ENCODE peak calls at places on chromosomes 7 and 10, in nine cellular contexts. A is stomach, O is suprapubic skin, M is K562, X is SK-N-SH, U is sigmoid colon, N is HepG2, P is GM12878, S is transverse colon. B is an unnamed sample. For H3K36me3, the result is how much of the 10 kb centered on the place peaks cover.

GRCh38 chr10:36345770-36346169 is 703.7 kb upstream of the FZD8 start:
- DNase-seq in M (no peak), N (no peak), X (no peak), P (no peak), A (no peak), U (no peak), S (no peak), O (no peak), B (no peak)

GRCh38 chr10:96832721-96833219 is 672 bp downstream of the LCOR start:
- DNase-seq in P (no peak), S (peak), N (peak), O (peak), A (peak), U (peak), M (no peak), X (peak), B (peak)

GRCh38 chr7:103887853-103888602 is 101.4 kb downstream of the RELN start:
- DNase-seq in M (peak), X (no peak), A (no peak), S (no peak), N (peak), P (no peak), U (no peak), O (no peak), B (no peak)

GRCh38 chr7:67589178-67589577 is 592.5 kb downstream of the TYW1 start:
- DNase-seq in U (no peak), A (no peak), N (no peak), M (no peak), S (no peak), X (no peak), P (no peak), O (no peak), B (no peak)

GRCh38 chr7:132575336-132575986 is 809 bp downstream of the PLXNA4 start:
- DNase-seq in P (no peak), X (peak), U (peak), A (no peak), N (no peak), O (no peak), S (peak), M (no peak), B (peak)

GRCh38 chr10:30059209-30060107 is at the start of gene JCAD:
- DNase-seq in P (no peak), M (peak), X (peak), N (no peak), U (peak), A (peak), S (peak), O (peak), B (peak)

GRCh38 chr10:111360260-111360925 is 283.6 kb downstream of the ADRA2A start:
- DNase-seq in N (peak), M (no peak), P (peak), O (no peak), A (peak), X (peak), S (peak), U (no peak), B (peak)

GRCh38 chr10:80462277-80462985 is 8.3 kb downstream of the TSPAN14 start:
- DNase-seq in P (no peak), M (no peak), U (peak), X (no peak), S (no peak), O (no peak), A (no peak), N (no peak), B (peak)

GRCh38 chr10:16887565-16887964 is 70.3 kb upstream of the RSU1 start:
- DNase-seq in A (no peak), U (no peak), S (no peak), O (no peak), M (no peak), N (no peak), X (peak), P (no peak), B (no peak)

GRCh38 chr7:74027683-74028320 is at the start of gene ELN:
- DNase-seq in X (peak), U (peak), N (no peak), M (no peak), O (peak), A (peak), P (no peak), S (peak), B (peak)

GRCh38 chr10:6795571-6795970 is 215.5 kb upstream of the PRKCQ start:
- DNase-seq in A (no peak), X (no peak), O (no peak), N (no peak), U (no peak), S (no peak), M (no peak), P (no peak), B (no peak)

GRCh38 chr7:151079199-151079910 is 1.3 kb downstream of the FASTK start:
- DNase-seq in X (no peak), M (no peak), P (no peak), U (no peak), N (no peak), O (peak), A (no peak), S (no peak), B (peak)

GRCh38 chr7:77702451-77703219 is 6.4 kb downstream of the RSBN1L start:
- DNase-seq in U (no peak), M (no peak), A (no peak), P (no peak), S (no peak), X (no peak), O (no peak), N (no peak), B (no peak)

GRCh38 chr7:27689045-27689877 is 26.6 kb upstream of the HIBADH start:
- DNase-seq in A (no peak), M (no peak), X (peak), S (peak), N (peak), U (no peak), P (no peak), O (no peak), B (no peak)

GRCh38 chr10:77827383-77827782 is 99.2 kb downstream of the DLG5 start:
- DNase-seq in X (no peak), M (no peak), O (no peak), A (no peak), S (no peak), N (no peak), U (no peak), P (no peak), B (no peak)

GRCh38 chr10:77825965-77826364 is 100.6 kb downstream of the DLG5 start:
- DNase-seq in N (no peak), S (no peak), O (no peak), M (no peak), P (no peak), A (no peak), X (no peak), U (no peak), B (no peak)

GRCh38 chr10:77824893-77825292 is 101.7 kb downstream of the DLG5 start:
- DNase-seq in O (no peak), M (no peak), U (no peak), N (no peak), X (no peak), P (no peak), A (no peak), S (no peak), B (no peak)

GRCh38 chr10:77829356-77829755 is 97.2 kb downstream of the DLG5 start:
- DNase-seq in X (no peak), P (no peak), A (no peak), M (no peak), U (no peak), S (no peak), O (no peak), N (no peak), B (no peak)

GRCh38 chr10:77828376-77828775 is 98.2 kb downstream of the DLG5 start:
- DNase-seq in U (no peak), N (no peak), O (no peak), A (no peak), M (no peak), X (no peak), P (no peak), S (no peak), B (no peak)
- H3K36me3 ChIP-seq in U (under half), N (under half), O (half or more), A (half or more), M (half or more), X (under half), P (under half), S (under half), B (under half)

DNA sequence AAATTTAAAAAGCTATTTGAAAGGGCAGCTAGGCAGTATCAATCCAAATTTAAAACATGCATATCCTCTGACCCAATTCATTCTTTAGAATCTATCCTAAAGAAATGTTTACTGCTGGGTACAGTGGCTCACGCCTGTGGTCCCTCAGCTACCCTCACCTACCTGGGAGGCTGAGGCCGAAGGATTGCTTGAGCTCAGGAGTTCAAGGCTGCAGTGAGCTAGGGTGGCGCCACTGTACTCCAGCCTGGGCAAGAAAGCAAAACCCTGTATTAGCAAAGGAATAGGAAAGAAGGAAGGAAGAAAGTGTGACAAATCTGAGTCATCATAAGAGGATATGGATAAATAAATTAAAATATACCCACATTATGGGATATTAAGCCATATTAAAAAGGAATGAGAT is 36.3 kb downstream of the C7orf33 start:
- DNase-seq in A (no peak), U (no peak), S (no peak), P (no peak), M (no peak), N (no peak), X (no peak), O (no peak), B (no peak)
- TF ChIP-seq CTCF in A (no peak), U (no peak), S (no peak), P (no peak), M (no peak), N (no peak), X (peak), O (no peak), B (no peak)

GRCh38 chr10:60677541-60678129 is 100.6 kb upstream of the CDK1 start:
- DNase-seq in A (no peak), X (no peak), N (no peak), O (no peak), S (no peak), U (no peak), P (no peak), M (no peak), B (no peak)

GRCh38 chr10:60684091-60684490 is 94.2 kb upstream of the CDK1 start:
- DNase-seq in S (no peak), N (no peak), A (no peak), M (no peak), U (no peak), O (no peak), X (no peak), P (no peak), B (no peak)

GRCh38 chr10:60679388-60679987 is 98.8 kb upstream of the CDK1 start:
- DNase-seq in X (no peak), A (no peak), O (no peak), U (no peak), N (no peak), P (no peak), S (no peak), M (no peak), B (no peak)

GRCh38 chr10:60678978-60679377 is 99.3 kb upstream of the CDK1 start:
- DNase-seq in U (no peak), M (no peak), P (no peak), A (no peak), S (no peak), X (no peak), O (no peak), N (no peak), B (no peak)

GRCh38 chr10:60681103-60681502 is 97.2 kb upstream of the CDK1 start:
- DNase-seq in P (no peak), U (no peak), X (no peak), M (no peak), N (no peak), A (no peak), S (no peak), O (no peak), B (no peak)
- TF ChIP-seq EP300 in P (no peak), U (no peak), X (no peak), M (no peak), N (no peak), A (no peak), S (no peak), O (no peak), B (no peak)

GRCh38 chr7:128093606-128094005 is 62.4 kb upstream of the LRRC4 start:
- DNase-seq in S (no peak), P (no peak), A (no peak), M (no peak), N (no peak), U (no peak), X (no peak), O (no peak), B (no peak)
- H3K36me3 ChIP-seq in S (under half), P (under half), A (under half), M (half or more), N (under half), U (under half), X (half or more), O (half or more), B (under half)

DNA sequence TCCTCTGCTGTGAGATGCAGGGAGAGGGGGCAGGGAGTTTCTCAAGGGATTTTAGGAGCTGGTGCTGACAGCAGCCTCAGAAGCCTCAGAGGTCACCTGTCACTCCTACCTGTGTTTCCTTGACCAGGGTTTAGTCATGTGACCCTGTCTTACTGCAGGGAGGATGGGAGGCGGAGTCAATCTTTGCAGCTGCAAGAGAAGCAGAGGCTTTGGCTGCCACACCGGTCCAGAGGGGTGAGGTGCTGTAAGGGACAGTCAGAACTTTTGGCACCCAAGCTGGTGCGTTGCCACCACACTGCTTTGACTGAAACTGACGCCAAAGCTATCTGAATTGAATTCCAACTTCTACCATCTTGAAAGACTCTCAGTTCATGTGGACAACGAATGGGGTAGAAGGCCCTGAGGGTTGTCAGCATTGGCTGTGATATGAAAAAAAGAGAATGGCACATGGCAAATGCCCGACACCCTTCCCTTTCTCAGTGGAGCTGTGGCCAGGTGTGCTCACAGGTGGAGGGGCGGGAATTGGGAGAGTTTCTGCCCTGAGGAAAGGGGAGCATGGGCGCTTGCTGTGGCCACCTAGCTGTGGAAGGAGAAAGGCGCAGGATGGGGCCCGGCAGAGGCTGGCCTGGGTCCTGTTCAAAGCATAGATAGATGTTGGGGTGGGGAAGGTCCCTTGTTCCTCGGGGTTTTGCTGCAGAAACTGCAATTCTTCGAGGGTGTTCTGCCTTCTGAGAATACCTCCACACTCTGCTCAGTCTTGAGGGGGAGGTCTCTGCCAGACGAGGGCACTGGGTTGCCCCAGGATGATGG is 69.3 kb downstream of the ARHGAP22 start:
- DNase-seq in U (no peak), X (no peak), S (no peak), O (no peak), N (no peak), P (no peak), M (no peak), A (peak), B (no peak)
- TF ChIP-seq CTCF in U (no peak), X (no peak), S (no peak), O (no peak), N (no peak), P (peak), M (peak), A (no peak), B (no peak)

GRCh38 chr7:127758105-127758504 is 106.1 kb downstream of the SND1 start:
- DNase-seq in U (no peak), M (no peak), O (no peak), A (no peak), P (no peak), N (no peak), X (no peak), S (no peak), B (no peak)
- TF ChIP-seq EP300 in U (no peak), M (no peak), O (no peak), A (no peak), P (no peak), N (no peak), X (no peak), S (no peak), B (no peak)

DNA sequence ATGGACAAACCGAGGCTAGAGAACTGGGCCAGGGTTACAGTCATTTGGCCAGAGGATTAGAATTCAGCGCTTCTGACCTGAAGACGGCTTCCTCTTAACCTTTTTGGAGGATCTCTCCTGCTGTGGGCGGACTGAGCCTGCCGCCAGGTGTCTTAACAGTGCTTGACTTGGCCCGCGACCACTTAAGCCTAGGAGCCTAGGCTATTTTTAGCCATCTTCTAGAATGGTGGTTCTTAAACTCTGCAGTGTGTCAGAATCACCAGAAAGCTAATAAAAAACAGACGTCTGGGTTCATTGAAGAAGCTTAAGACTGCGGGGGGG is 722 bp downstream of the MDH2 start:
- DNase-seq in X (peak), S (peak), O (no peak), P (no peak), A (peak), U (no peak), N (no peak), M (no peak), B (no peak)
- H3K36me3 ChIP-seq in X (under half), S (under half), O (under half), P (under half), A (under half), U (under half), N (under half), M (half or more), B (under half)

GRCh38 chr7:23356168-23356567 is 57.0 kb downstream of the MALSU1 start:
- DNase-seq in S (no peak), U (no peak), N (no peak), P (no peak), M (no peak), X (no peak), A (no peak), O (no peak), B (no peak)

GRCh38 chr7:23353172-23353571 is 54.0 kb downstream of the MALSU1 start:
- DNase-seq in M (no peak), P (peak), O (no peak), U (no peak), S (no peak), A (no peak), X (no peak), N (no peak), B (no peak)

GRCh38 chr7:23358152-23358674 is 59.1 kb downstream of the MALSU1 start:
- DNase-seq in O (no peak), P (no peak), X (no peak), N (peak), U (no peak), A (no peak), M (no peak), S (no peak), B (no peak)

GRCh38 chr7:23356726-23357125 is 57.6 kb downstream of the MALSU1 start:
- DNase-seq in U (no peak), X (no peak), M (no peak), A (no peak), S (no peak), O (no peak), P (no peak), N (no peak), B (no peak)

DNA sequence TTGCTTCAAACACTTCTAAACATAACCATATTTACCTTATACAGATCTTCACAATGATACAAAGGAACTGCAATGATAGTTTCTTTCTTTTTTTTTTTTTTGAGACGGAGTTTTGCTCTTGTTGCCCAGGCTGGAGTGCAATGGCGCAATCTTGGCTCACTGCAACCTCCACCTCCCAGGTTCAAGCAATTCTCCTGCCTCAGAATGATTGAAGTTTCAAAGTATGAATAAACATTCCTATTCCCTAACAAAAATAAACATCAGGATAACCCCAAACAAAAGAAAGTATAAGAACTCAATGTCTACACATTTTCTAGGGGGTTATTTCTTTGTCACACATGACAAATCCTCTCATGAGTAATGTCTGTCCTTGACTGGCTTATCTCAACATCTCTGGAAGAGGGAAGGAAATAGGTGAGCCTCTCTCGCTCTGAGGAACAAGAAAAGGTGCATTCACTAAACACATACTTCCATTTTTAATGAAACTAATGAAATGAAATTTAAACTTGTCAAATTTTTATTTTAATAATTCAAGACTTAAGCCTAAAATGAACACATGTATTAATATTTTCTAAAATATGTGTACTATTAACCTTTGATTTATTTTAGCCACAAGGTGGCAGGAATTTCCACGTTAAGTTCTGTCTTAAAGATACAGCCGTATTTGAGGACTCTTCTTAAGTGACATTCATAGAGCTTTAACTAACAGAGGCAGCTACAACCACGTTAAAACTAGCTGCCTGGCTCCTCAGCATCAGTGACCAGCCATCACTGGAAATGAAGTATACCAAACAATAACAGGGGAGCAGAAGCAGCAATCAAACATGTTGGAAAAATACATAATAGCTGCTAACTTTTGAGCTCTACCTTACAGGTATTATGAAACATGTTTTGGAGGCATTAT is 58.3 kb downstream of the MALSU1 start:
- DNase-seq in P (no peak), S (no peak), O (no peak), U (no peak), X (no peak), N (peak), M (peak), A (no peak), B (no peak)
- TF ChIP-seq CTCF in P (peak), S (no peak), O (no peak), U (no peak), X (peak), N (peak), M (peak), A (no peak), B (no peak)

B was measured in ovary.